ENCODE peak calls at places on chromosomes 1 and 21, in seven cellular contexts. J is EL, N is GDM1, G is progenitor cell of endocrine pancreas, R is AG04450, P is neural progenitor cell, C is LoVo. T is an unnamed sample.

GRCh38 chr1:153352523-153352922 is 3.9 kb upstream of the PGLYRP4 start:
- DNase-seq in J (peak), C (peak), G (peak), N (peak), R (peak), P (peak), T (peak)

GRCh38 chr1:156623946-156624813 is 5.0 kb downstream of the HAPLN2 start:
- DNase-seq in G (peak), P (peak), R (no peak), J (peak), N (no peak), C (no peak), T (no peak)

GRCh38 chr1:150477320-150477719 is 9.9 kb upstream of the TARS2 start:
- DNase-seq in N (no peak), P (no peak), G (no peak), J (peak), R (no peak), C (no peak), T (no peak)

GRCh38 chr1:107748529-107748928 is 216.5 kb downstream of the VAV3 start:
- DNase-seq in J (no peak), N (no peak), P (peak), G (no peak), C (peak), R (no peak), T (no peak)

GRCh38 chr1:99441234-99442095 is 177.2 kb downstream of the PLPPR4 start:
- DNase-seq in P (no peak), J (peak), C (peak), R (peak), G (no peak), N (peak), T (no peak)

GRCh38 chr1:8194481-8195227 is 123.3 kb upstream of the SLC45A1 start:
- DNase-seq in G (no peak), R (no peak), N (no peak), P (no peak), C (peak), J (peak), T (no peak)

GRCh38 chr1:164704954-164705353 is 146.0 kb downstream of the PBX1 start:
- DNase-seq in J (no peak), G (no peak), C (no peak), N (no peak), P (peak), R (no peak), T (no peak)

GRCh38 chr1:170241266-170241851 is 95.6 kb downstream of the NTMT2 start:
- DNase-seq in N (no peak), G (no peak), J (no peak), R (no peak), P (no peak), C (no peak), T (no peak)

GRCh38 chr1:40039245-40039756 is 1.2 kb upstream of the CAP1 start:
- DNase-seq in R (no peak), C (no peak), J (no peak), G (no peak), N (peak), P (no peak), T (peak)

GRCh38 chr1:152356736-152357135 is 3.1 kb downstream of the FLG2 start:
- DNase-seq in P (no peak), J (no peak), R (no peak), G (no peak), C (no peak), N (no peak), T (no peak)

GRCh38 chr1:11920239-11920903 is 5.9 kb downstream of the KIAA2013 start:
- DNase-seq in C (no peak), R (no peak), N (no peak), P (no peak), J (no peak), G (no peak), T (no peak)

GRCh38 chr1:28028873-28029654 is 59.3 kb downstream of the EYA3 start:
- DNase-seq in R (no peak), N (no peak), C (no peak), G (no peak), J (peak), P (no peak), T (no peak)

GRCh38 chr1:42777860-42778259 is 6.9 kb upstream of the TMEM269 start:
- DNase-seq in G (no peak), J (peak), N (no peak), C (no peak), P (peak), R (no peak), T (peak)

GRCh38 chr1:221310180-221310579 is 430.9 kb downstream of the HLX start:
- DNase-seq in G (no peak), R (no peak), J (no peak), N (no peak), C (no peak), P (no peak), T (peak)

GRCh38 chr1:24830680-24831272 is 85.5 kb downstream of the CLIC4 start:
- DNase-seq in P (peak), J (peak), N (peak), R (peak), G (no peak), C (peak), T (no peak)

GRCh38 chr21:32914424-32915070 is 111.2 kb upstream of the OLIG2 start:
- DNase-seq in C (no peak), R (no peak), N (no peak), J (no peak), P (no peak), G (no peak), T (no peak)

GRCh38 chr1:65147424-65148177 is 402 bp upstream of the AK4 start:
- DNase-seq in C (peak), P (peak), G (peak), R (no peak), N (peak), J (peak), T (peak)

GRCh38 chr1:185318431-185319151 is 1.5 kb upstream of the IVNS1ABP start:
- DNase-seq in R (no peak), J (no peak), G (no peak), N (no peak), C (no peak), P (no peak), T (no peak)

GRCh38 chr1:169859001-169859400 is 34.7 kb downstream of the SCYL3 start:
- DNase-seq in G (no peak), C (no peak), N (no peak), R (no peak), J (no peak), P (no peak), T (no peak)

GRCh38 chr21:37619464-37619974 is 252.9 kb downstream of the DYRK1A start:
- DNase-seq in P (no peak), R (no peak), J (no peak), C (no peak), N (no peak), G (no peak), T (no peak)

GRCh38 chr1:17245926-17246325 is 3.0 kb upstream of the PADI3 start:
- DNase-seq in C (no peak), R (no peak), J (no peak), G (no peak), N (no peak), P (no peak), T (no peak)

GRCh38 chr1:167627615-167627864 is 2.5 kb upstream of the RCSD1 start:
- DNase-seq in G (no peak), R (no peak), N (no peak), P (no peak), C (no peak), J (no peak), T (no peak)

GRCh38 chr1:200445213-200445612 is 35.4 kb upstream of the ZNF281 start:
- DNase-seq in N (no peak), C (no peak), P (no peak), J (peak), G (no peak), R (no peak), T (no peak)

GRCh38 chr1:8145525-8145924 is 119.4 kb upstream of the ERRFI1 start:
- DNase-seq in C (no peak), N (no peak), R (no peak), J (no peak), G (no peak), P (no peak), T (no peak)

GRCh38 chr21:21631961-21632360 is 633.8 kb downstream of the NCAM2 start:
- DNase-seq in N (no peak), R (no peak), C (no peak), G (no peak), J (no peak), P (no peak), T (no peak)

GRCh38 chr1:15345711-15346355 is 63.9 kb upstream of the EFHD2 start:
- DNase-seq in G (no peak), R (no peak), C (no peak), N (peak), P (no peak), J (no peak), T (no peak)

GRCh38 chr1:246969621-246970020 is 37.9 kb upstream of the AHCTF1 start:
- DNase-seq in R (no peak), C (no peak), N (peak), P (no peak), J (no peak), G (no peak), T (no peak)